ENCODE peak calls at places on chromosomes 6 and 20, in seven cellular contexts. One of them, this sample, is unnamed.

GRCh38 chr6:165723326-165723725 is 60.3 kb upstream of the PDE10A start:
- DNase-seq in BE2C: no peak
- DNase-seq in small intestine: no peak
- DNase-seq in left lung: no peak
- DNase-seq in right cardiac atrium: no peak
- DNase-seq in mesendoderm: no peak
- DNase-seq in cardiac muscle cell: no peak
- DNase-seq in this sample: no peak

GRCh38 chr6:134415681-134416080 is 97.8 kb upstream of the SGK1 start:
- DNase-seq in BE2C: no peak
- DNase-seq in small intestine: peak; percentile 14
- DNase-seq in left lung: no peak
- DNase-seq in right cardiac atrium: no peak
- DNase-seq in mesendoderm: no peak
- DNase-seq in cardiac muscle cell: no peak
- DNase-seq in this sample: no peak

GRCh38 chr20:32144898-32145662 is 35.6 kb downstream of the TM9SF4 start:
- DNase-seq in BE2C: no peak
- DNase-seq in small intestine: no peak
- DNase-seq in left lung: no peak
- DNase-seq in right cardiac atrium: no peak
- DNase-seq in mesendoderm: no peak
- DNase-seq in cardiac muscle cell: no peak
- DNase-seq in this sample: no peak

GRCh38 chr20:2937902-2938301 is 64.6 kb downstream of the PTPRA start:
- DNase-seq in BE2C: no peak
- DNase-seq in small intestine: no peak
- DNase-seq in left lung: no peak
- DNase-seq in right cardiac atrium: no peak
- DNase-seq in mesendoderm: no peak
- DNase-seq in cardiac muscle cell: no peak
- DNase-seq in this sample: no peak

GRCh38 chr6:130517444-130517931 is 151.7 kb downstream of the TMEM200A start:
- DNase-seq in BE2C: no peak
- DNase-seq in small intestine: peak; percentile 8
- DNase-seq in left lung: no peak
- DNase-seq in right cardiac atrium: no peak
- DNase-seq in mesendoderm: no peak
- DNase-seq in cardiac muscle cell: no peak
- DNase-seq in this sample: no peak

GRCh38 chr6:17768881-17769280 is 62.2 kb upstream of the NUP153 start:
- DNase-seq in BE2C: no peak
- DNase-seq in small intestine: no peak
- DNase-seq in left lung: no peak
- DNase-seq in right cardiac atrium: no peak
- DNase-seq in mesendoderm: no peak
- DNase-seq in cardiac muscle cell: no peak
- DNase-seq in this sample: no peak

GRCh38 chr6:44260451-44261297 is 3.3 kb upstream of the SLC35B2 start:
- DNase-seq in BE2C: no peak
- DNase-seq in small intestine: no peak
- DNase-seq in left lung: no peak
- DNase-seq in right cardiac atrium: no peak
- DNase-seq in mesendoderm: no peak
- DNase-seq in cardiac muscle cell: no peak
- DNase-seq in this sample: no peak

GRCh38 chr6:121319112-121319553 is 15.1 kb downstream of the TBC1D32 start:
- DNase-seq in BE2C: no peak
- DNase-seq in small intestine: peak; percentile 32
- DNase-seq in left lung: no peak
- DNase-seq in right cardiac atrium: no peak
- DNase-seq in mesendoderm: peak; percentile 63
- DNase-seq in cardiac muscle cell: peak; percentile 54
- DNase-seq in this sample: no peak

GRCh38 chr6:33192671-33193602 is 670 bp upstream of the COL11A2 start:
- DNase-seq in BE2C: no peak
- DNase-seq in small intestine: no peak
- DNase-seq in left lung: peak; percentile 79
- DNase-seq in right cardiac atrium: peak; percentile 52
- DNase-seq in mesendoderm: no peak
- DNase-seq in cardiac muscle cell: peak; percentile 67
- DNase-seq in this sample: no peak

GRCh38 chr6:47687432-47687831 is 10.9 kb upstream of the ADGRF4 start:
- DNase-seq in BE2C: no peak
- DNase-seq in small intestine: no peak
- DNase-seq in left lung: no peak
- DNase-seq in right cardiac atrium: no peak
- DNase-seq in mesendoderm: no peak
- DNase-seq in cardiac muscle cell: no peak
- DNase-seq in this sample: no peak

GRCh38 chr6:137867685-137868509 is 838 bp downstream of the TNFAIP3 start:
- DNase-seq in BE2C: no peak
- DNase-seq in small intestine: peak; percentile 55
- DNase-seq in left lung: peak; percentile 84
- DNase-seq in right cardiac atrium: peak; percentile 24
- DNase-seq in mesendoderm: no peak
- DNase-seq in cardiac muscle cell: peak; percentile 27
- DNase-seq in this sample: peak; percentile 53

GRCh38 chr6:39309942-39310531 is 4.2 kb downstream of the KCNK17 start:
- DNase-seq in BE2C: peak; percentile 79
- DNase-seq in small intestine: peak; percentile 82
- DNase-seq in left lung: peak; percentile 85
- DNase-seq in right cardiac atrium: peak; percentile 74
- DNase-seq in mesendoderm: peak; percentile 71
- DNase-seq in cardiac muscle cell: peak; percentile 81
- DNase-seq in this sample: peak; percentile 74

GRCh38 chr6:126052485-126052884 is 66.1 kb downstream of the TRMT11 start:
- DNase-seq in BE2C: no peak
- DNase-seq in small intestine: no peak
- DNase-seq in left lung: no peak
- DNase-seq in right cardiac atrium: no peak
- DNase-seq in mesendoderm: no peak
- DNase-seq in cardiac muscle cell: no peak
- DNase-seq in this sample: no peak

GRCh38 chr6:3523288-3523670 is 66.4 kb upstream of the SLC22A23 start:
- DNase-seq in BE2C: no peak
- DNase-seq in small intestine: peak; percentile 91
- DNase-seq in left lung: no peak
- DNase-seq in right cardiac atrium: no peak
- DNase-seq in mesendoderm: no peak
- DNase-seq in cardiac muscle cell: no peak
- DNase-seq in this sample: no peak

GRCh38 chr20:43977962-43978361 is 63.3 kb downstream of the TOX2 start:
- DNase-seq in BE2C: no peak
- DNase-seq in small intestine: no peak
- DNase-seq in left lung: no peak
- DNase-seq in right cardiac atrium: no peak
- DNase-seq in mesendoderm: peak; percentile 97
- DNase-seq in cardiac muscle cell: peak; percentile 47
- DNase-seq in this sample: no peak

GRCh38 chr20:59204201-59204894 is 40.7 kb downstream of the ZNF831 start:
- DNase-seq in BE2C: no peak
- DNase-seq in small intestine: no peak
- DNase-seq in left lung: no peak
- DNase-seq in right cardiac atrium: no peak
- DNase-seq in mesendoderm: no peak
- DNase-seq in cardiac muscle cell: no peak
- DNase-seq in this sample: no peak

GRCh38 chr6:16799279-16800193 is 38.3 kb upstream of the ATXN1 start:
- DNase-seq in BE2C: no peak
- DNase-seq in small intestine: no peak
- DNase-seq in left lung: no peak
- DNase-seq in right cardiac atrium: no peak
- DNase-seq in mesendoderm: no peak
- DNase-seq in cardiac muscle cell: no peak
- DNase-seq in this sample: no peak

GRCh38 chr6:31090275-31090972 is 22.0 kb downstream of the C6orf15 start:
- DNase-seq in BE2C: no peak
- DNase-seq in small intestine: no peak
- DNase-seq in left lung: no peak
- DNase-seq in right cardiac atrium: no peak
- DNase-seq in mesendoderm: no peak
- DNase-seq in cardiac muscle cell: no peak
- DNase-seq in this sample: no peak

GRCh38 chr6:31090973-31091364 is 21.4 kb downstream of the C6orf15 start:
- DNase-seq in BE2C: no peak
- DNase-seq in small intestine: peak; percentile 48
- DNase-seq in left lung: no peak
- DNase-seq in right cardiac atrium: no peak
- DNase-seq in mesendoderm: no peak
- DNase-seq in cardiac muscle cell: no peak
- DNase-seq in this sample: no peak

GRCh38 chr6:31087494-31088089 is 24.8 kb downstream of the C6orf15 start:
- DNase-seq in BE2C: peak; percentile 84
- DNase-seq in small intestine: peak; percentile 91
- DNase-seq in left lung: peak; percentile 81
- DNase-seq in right cardiac atrium: peak; percentile 86
- DNase-seq in mesendoderm: peak; percentile 85
- DNase-seq in cardiac muscle cell: peak; percentile 92
- DNase-seq in this sample: peak; percentile 87

GRCh38 chr6:31083742-31084354 is 28.5 kb downstream of the C6orf15 start:
- DNase-seq in BE2C: peak; percentile 56
- DNase-seq in small intestine: peak; percentile 29
- DNase-seq in left lung: no peak
- DNase-seq in right cardiac atrium: peak; percentile 48
- DNase-seq in mesendoderm: peak; percentile 86
- DNase-seq in cardiac muscle cell: peak; percentile 49
- DNase-seq in this sample: no peak

GRCh38 chr6:31086788-31087440 is 25.5 kb downstream of the C6orf15 start:
- DNase-seq in BE2C: no peak
- DNase-seq in small intestine: no peak
- DNase-seq in left lung: no peak
- DNase-seq in right cardiac atrium: no peak
- DNase-seq in mesendoderm: peak; percentile 38
- DNase-seq in cardiac muscle cell: no peak
- DNase-seq in this sample: no peak
- H3K4me3 ChIP-seq in BE2C: no peak overlapping the region
- H3K4me3 ChIP-seq in small intestine: no peak overlapping the region
- H3K4me3 ChIP-seq in left lung: no peak overlapping the region
- H3K4me3 ChIP-seq in right cardiac atrium: no peak overlapping the region
- H3K4me3 ChIP-seq in mesendoderm: no peak overlapping the region
- H3K4me3 ChIP-seq in cardiac muscle cell: no peak overlapping the region
- H3K4me3 ChIP-seq in this sample: no peak overlapping the region

GRCh38 chr20:21516861-21517565 is 3.1 kb upstream of the NKX2-2 start:
- DNase-seq in BE2C: no peak
- DNase-seq in small intestine: no peak
- DNase-seq in left lung: peak; percentile 43
- DNase-seq in right cardiac atrium: no peak
- DNase-seq in mesendoderm: peak; percentile 52
- DNase-seq in cardiac muscle cell: no peak
- DNase-seq in this sample: peak; percentile 26

GRCh38 chr20:21515300-21516179 is 1.7 kb upstream of the NKX2-2 start:
- DNase-seq in BE2C: no peak
- DNase-seq in small intestine: no peak
- DNase-seq in left lung: peak; percentile 50
- DNase-seq in right cardiac atrium: no peak
- DNase-seq in mesendoderm: peak; percentile 72
- DNase-seq in cardiac muscle cell: no peak
- DNase-seq in this sample: no peak

GRCh38 chr20:21514553-21515251 is 838 bp upstream of the NKX2-2 start:
- DNase-seq in BE2C: no peak
- DNase-seq in small intestine: no peak
- DNase-seq in left lung: peak; percentile 60
- DNase-seq in right cardiac atrium: no peak
- DNase-seq in mesendoderm: peak; percentile 90
- DNase-seq in cardiac muscle cell: no peak
- DNase-seq in this sample: peak; percentile 33

GRCh38 chr20:21517566-21518277 is 3.9 kb upstream of the NKX2-2 start:
- DNase-seq in BE2C: no peak
- DNase-seq in small intestine: no peak
- DNase-seq in left lung: peak; percentile 53
- DNase-seq in right cardiac atrium: no peak
- DNase-seq in mesendoderm: peak; percentile 53
- DNase-seq in cardiac muscle cell: no peak
- DNase-seq in this sample: peak; percentile 33

GRCh38 chr20:21516180-21516567 is 2.3 kb upstream of the NKX2-2 start:
- DNase-seq in BE2C: no peak
- DNase-seq in small intestine: no peak
- DNase-seq in left lung: no peak
- DNase-seq in right cardiac atrium: no peak
- DNase-seq in mesendoderm: no peak
- DNase-seq in cardiac muscle cell: no peak
- DNase-seq in this sample: no peak
- H3K4me1 ChIP-seq in BE2C: no peaks in the 10 kb centered on the region
- H3K4me1 ChIP-seq in small intestine: no peaks in the 10 kb centered on the region
- H3K4me1 ChIP-seq in left lung: peaks cover 35% of the 10 kb centered on the region
- H3K4me1 ChIP-seq in right cardiac atrium: no peaks in the 10 kb centered on the region
- H3K4me1 ChIP-seq in mesendoderm: no peaks in the 10 kb centered on the region
- H3K4me1 ChIP-seq in cardiac muscle cell: no peaks in the 10 kb centered on the region
- H3K4me1 ChIP-seq in this sample: peaks cover 48% of the 10 kb centered on the region

GRCh38 chr6:128888444-128889175 is 5.7 kb downstream of the LAMA2 start:
- DNase-seq in BE2C: no peak
- DNase-seq in small intestine: no peak
- DNase-seq in left lung: no peak
- DNase-seq in right cardiac atrium: no peak
- DNase-seq in mesendoderm: no peak
- DNase-seq in cardiac muscle cell: peak; percentile 28
- DNase-seq in this sample: no peak
- H3K4me3 ChIP-seq in BE2C: no peak overlapping the region
- H3K4me3 ChIP-seq in small intestine: no peak overlapping the region
- H3K4me3 ChIP-seq in left lung: no peak overlapping the region
- H3K4me3 ChIP-seq in right cardiac atrium: peak overlapping the region; percentile 34
- H3K4me3 ChIP-seq in mesendoderm: no peak overlapping the region
- H3K4me3 ChIP-seq in cardiac muscle cell: no peak overlapping the region
- H3K4me3 ChIP-seq in this sample: peak overlapping the region; percentile 22

GRCh38 chr6:162493917-162494316 is 233.6 kb downstream of the PRKN start:
- DNase-seq in BE2C: no peak
- DNase-seq in small intestine: no peak
- DNase-seq in left lung: no peak
- DNase-seq in right cardiac atrium: no peak
- DNase-seq in mesendoderm: peak; percentile 23
- DNase-seq in cardiac muscle cell: no peak
- DNase-seq in this sample: no peak
- H3K4me1 ChIP-seq in BE2C: no peaks in the 10 kb centered on the region
- H3K4me1 ChIP-seq in small intestine: no peaks in the 10 kb centered on the region
- H3K4me1 ChIP-seq in left lung: no peaks in the 10 kb centered on the region
- H3K4me1 ChIP-seq in right cardiac atrium: peaks cover 4% of the 10 kb centered on the region
- H3K4me1 ChIP-seq in mesendoderm: no peaks in the 10 kb centered on the region
- H3K4me1 ChIP-seq in cardiac muscle cell: peaks cover 12% of the 10 kb centered on the region
- H3K4me1 ChIP-seq in this sample: no peaks in the 10 kb centered on the region

DNA sequence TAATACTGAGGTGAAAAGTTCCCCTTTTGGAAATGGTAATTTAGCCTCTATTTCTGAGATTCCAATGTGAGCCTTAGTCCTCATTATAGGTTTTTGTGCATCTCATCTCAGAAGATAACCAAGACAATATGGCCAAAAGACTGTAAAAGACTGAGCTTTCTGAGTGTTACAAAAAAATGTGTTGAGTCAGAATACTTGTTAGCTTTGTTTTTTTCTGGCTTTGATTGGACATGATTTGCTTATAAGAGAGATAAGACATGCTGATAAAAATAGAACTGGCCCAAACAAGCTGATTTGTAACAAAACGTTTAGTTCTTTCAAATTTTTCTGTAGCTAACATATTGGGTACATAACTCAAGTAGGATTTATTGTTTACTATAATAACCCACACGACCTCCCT is 33.0 kb downstream of the FILIP1 start:
- DNase-seq in BE2C: no peak
- DNase-seq in small intestine: no peak
- DNase-seq in left lung: no peak
- DNase-seq in right cardiac atrium: no peak
- DNase-seq in mesendoderm: no peak
- DNase-seq in cardiac muscle cell: no peak
- DNase-seq in this sample: no peak
- H3K4me3 ChIP-seq in BE2C: no peak overlapping the region
- H3K4me3 ChIP-seq in small intestine: no peak overlapping the region
- H3K4me3 ChIP-seq in left lung: no peak overlapping the region
- H3K4me3 ChIP-seq in right cardiac atrium: no peak overlapping the region
- H3K4me3 ChIP-seq in mesendoderm: no peak overlapping the region
- H3K4me3 ChIP-seq in cardiac muscle cell: no peak overlapping the region
- H3K4me3 ChIP-seq in this sample: no peak overlapping the region

GRCh38 chr6:52560462-52560861 is 16.4 kb downstream of the TRAM2 start:
- DNase-seq in BE2C: no peak
- DNase-seq in small intestine: peak; percentile 40
- DNase-seq in left lung: no peak
- DNase-seq in right cardiac atrium: no peak
- DNase-seq in mesendoderm: no peak
- DNase-seq in cardiac muscle cell: no peak
- DNase-seq in this sample: no peak
- H3K4me1 ChIP-seq in BE2C: peaks cover 4% of the 10 kb centered on the region
- H3K4me1 ChIP-seq in small intestine: peaks cover 8% of the 10 kb centered on the region
- H3K4me1 ChIP-seq in left lung: peaks cover 28% of the 10 kb centered on the region
- H3K4me1 ChIP-seq in right cardiac atrium: peaks cover 25% of the 10 kb centered on the region
- H3K4me1 ChIP-seq in mesendoderm: peaks cover 11% of the 10 kb centered on the region
- H3K4me1 ChIP-seq in cardiac muscle cell: peaks cover 10% of the 10 kb centered on the region
- H3K4me1 ChIP-seq in this sample: peaks cover 20% of the 10 kb centered on the region